ENCODE peak calls at places on chromosomes 6 and 20, in eight cellular contexts. C is astrocyte of the spinal cord, K is stomach, H is GM12878, T is ELR, V is testis, M is HEK293T, G is ascending aorta. A is an unnamed sample.

GRCh38 chr6:144215402-144215931 is 65.2 kb downstream of the STX11 start:
- DNase-seq in C (no peak), K (no peak), H (peak), T (peak), V (peak), M (peak), G (no peak), A (peak)

GRCh38 chr6:61210549-61210948 is 1075.5 kb downstream of the KHDRBS2 start:
- DNase-seq in C (peak), K (no peak), H (no peak), T (peak), V (no peak), M (no peak), G (no peak), A (no peak)

GRCh38 chr20:61640171-61640570 is 388.1 kb downstream of the CDH4 start:
- DNase-seq in C (peak), K (no peak), H (no peak), T (peak), V (no peak), M (no peak), G (no peak), A (no peak)

GRCh38 chr6:30007132-30007764 is 53.8 kb upstream of the POLR1H start:
- DNase-seq in C (no peak), K (peak), H (no peak), T (no peak), V (no peak), M (no peak), G (no peak), A (no peak)

GRCh38 chr20:15759546-15760216 is 813.6 kb downstream of the KIF16B start:
- DNase-seq in C (no peak), K (no peak), H (no peak), T (no peak), V (no peak), M (no peak), G (no peak), A (no peak)

GRCh38 chr6:44721954-44722578 is 334.6 kb downstream of the CDC5L start:
- DNase-seq in C (no peak), K (no peak), H (no peak), T (no peak), V (no peak), M (no peak), G (peak), A (no peak)

GRCh38 chr20:25058797-25059486 is 1.0 kb upstream of the ACSS1 start:
- DNase-seq in C (peak), K (peak), H (no peak), T (peak), V (peak), M (no peak), G (peak), A (no peak)

GRCh38 chr6:166774292-166774691 is 147.2 kb upstream of the RPS6KA2 start:
- DNase-seq in C (no peak), K (no peak), H (no peak), T (no peak), V (no peak), M (no peak), G (no peak), A (no peak)

GRCh38 chr6:88712243-88712936 is 251.0 kb downstream of the RNGTT start:
- DNase-seq in C (no peak), K (no peak), H (no peak), T (no peak), V (no peak), M (no peak), G (no peak), A (no peak)

GRCh38 chr6:2396856-2397640 is 151.6 kb upstream of the GMDS start:
- DNase-seq in C (peak), K (no peak), H (no peak), T (peak), V (no peak), M (no peak), G (no peak), A (peak)

GRCh38 chr6:6730831-6731230 is 142.3 kb downstream of the LY86 start:
- DNase-seq in C (peak), K (no peak), H (no peak), T (peak), V (no peak), M (no peak), G (no peak), A (peak)

GRCh38 chr6:56759521-56759920 is 116.8 kb upstream of the DST start:
- DNase-seq in C (no peak), K (no peak), H (no peak), T (no peak), V (no peak), M (no peak), G (no peak), A (no peak)

GRCh38 chr6:18429655-18430054 is 42.5 kb downstream of the RNF144B start:
- DNase-seq in C (no peak), K (no peak), H (no peak), T (no peak), V (no peak), M (no peak), G (no peak), A (no peak)

GRCh38 chr6:72950114-72950860 is 275.0 kb downstream of the KHDC1L start:
- DNase-seq in C (peak), K (no peak), H (no peak), T (peak), V (no peak), M (no peak), G (no peak), A (peak)

GRCh38 chr6:110513001-110513400 is 36.6 kb upstream of the SLC22A16 start:
- DNase-seq in C (peak), K (no peak), H (no peak), T (no peak), V (no peak), M (no peak), G (no peak), A (peak)

GRCh38 chr6:137903933-137904821 is 37.1 kb downstream of the TNFAIP3 start:
- DNase-seq in C (no peak), K (no peak), H (no peak), T (peak), V (no peak), M (no peak), G (no peak), A (peak)

A was measured in cardiac fibroblast.